ENCODE peak calls at places on chromosomes 5 and 9, in nine cellular contexts. One of them, this sample, is unnamed.

GRCh38 chr9:93950619-93951601 is 4.2 kb downstream of the BARX1 start:
- DNase-seq in cardiac muscle cell: no peak
- DNase-seq in A549: no peak
- DNase-seq in uterus: no peak
- DNase-seq in Peyer's patch: no peak
- DNase-seq in PC-9: no peak
- DNase-seq in fibroblast of pulmonary artery: no peak
- DNase-seq in brain microvascular endothelial cell: no peak
- DNase-seq in Panc1: no peak
- DNase-seq in this sample: no peak

GRCh38 chr5:91059409-91059808 is 323.7 kb downstream of the ARRDC3 start:
- DNase-seq in cardiac muscle cell: no peak
- DNase-seq in A549: no peak
- DNase-seq in uterus: no peak
- DNase-seq in Peyer's patch: no peak
- DNase-seq in PC-9: no peak
- DNase-seq in fibroblast of pulmonary artery: no peak
- DNase-seq in brain microvascular endothelial cell: no peak
- DNase-seq in Panc1: no peak
- DNase-seq in this sample: no peak

GRCh38 chr9:23829580-23830458 is 3.8 kb upstream of the ELAVL2 start:
- DNase-seq in cardiac muscle cell: peak
- DNase-seq in A549: no peak
- DNase-seq in uterus: no peak
- DNase-seq in Peyer's patch: no peak
- DNase-seq in PC-9: no peak
- DNase-seq in fibroblast of pulmonary artery: peak
- DNase-seq in brain microvascular endothelial cell: no peak
- DNase-seq in Panc1: no peak
- DNase-seq in this sample: peak

GRCh38 chr9:114163517-114163924 is 8.2 kb downstream of the COL27A1 start:
- DNase-seq in cardiac muscle cell: peak
- DNase-seq in A549: peak
- DNase-seq in uterus: no peak
- DNase-seq in Peyer's patch: no peak
- DNase-seq in PC-9: no peak
- DNase-seq in fibroblast of pulmonary artery: peak
- DNase-seq in brain microvascular endothelial cell: no peak
- DNase-seq in Panc1: no peak
- DNase-seq in this sample: no peak

GRCh38 chr9:138103824-138104206 is 226.2 kb downstream of the CACNA1B start:
- DNase-seq in cardiac muscle cell: no peak
- DNase-seq in A549: no peak
- DNase-seq in uterus: no peak
- DNase-seq in Peyer's patch: no peak
- DNase-seq in PC-9: no peak
- DNase-seq in fibroblast of pulmonary artery: no peak
- DNase-seq in brain microvascular endothelial cell: no peak
- DNase-seq in Panc1: no peak
- DNase-seq in this sample: no peak

GRCh38 chr5:57745029-57745428 is 262.4 kb upstream of the ACTBL2 start:
- DNase-seq in cardiac muscle cell: no peak
- DNase-seq in A549: no peak
- DNase-seq in uterus: no peak
- DNase-seq in Peyer's patch: no peak
- DNase-seq in PC-9: no peak
- DNase-seq in fibroblast of pulmonary artery: no peak
- DNase-seq in brain microvascular endothelial cell: no peak
- DNase-seq in Panc1: no peak
- DNase-seq in this sample: no peak

GRCh38 chr5:3309538-3309937 is 286.1 kb upstream of the IRX1 start:
- DNase-seq in cardiac muscle cell: no peak
- DNase-seq in A549: no peak
- DNase-seq in uterus: no peak
- DNase-seq in Peyer's patch: no peak
- DNase-seq in PC-9: no peak
- DNase-seq in fibroblast of pulmonary artery: no peak
- DNase-seq in brain microvascular endothelial cell: no peak
- DNase-seq in Panc1: no peak
- DNase-seq in this sample: no peak

GRCh38 chr9:111839387-111839786 is 44.6 kb upstream of the SHOC1 start:
- DNase-seq in cardiac muscle cell: peak
- DNase-seq in A549: no peak
- DNase-seq in uterus: peak
- DNase-seq in Peyer's patch: no peak
- DNase-seq in PC-9: no peak
- DNase-seq in fibroblast of pulmonary artery: peak
- DNase-seq in brain microvascular endothelial cell: peak
- DNase-seq in Panc1: no peak
- DNase-seq in this sample: no peak

GRCh38 chr9:127567898-127568617 is 44.0 kb upstream of the STXBP1 start:
- DNase-seq in cardiac muscle cell: peak
- DNase-seq in A549: no peak
- DNase-seq in uterus: no peak
- DNase-seq in Peyer's patch: peak
- DNase-seq in PC-9: no peak
- DNase-seq in fibroblast of pulmonary artery: no peak
- DNase-seq in brain microvascular endothelial cell: no peak
- DNase-seq in Panc1: no peak
- DNase-seq in this sample: no peak

GRCh38 chr5:103452666-103453065 is 109.9 kb downstream of the NUDT12 start:
- DNase-seq in cardiac muscle cell: no peak
- DNase-seq in A549: no peak
- DNase-seq in uterus: no peak
- DNase-seq in Peyer's patch: no peak
- DNase-seq in PC-9: no peak
- DNase-seq in fibroblast of pulmonary artery: peak
- DNase-seq in brain microvascular endothelial cell: peak
- DNase-seq in Panc1: no peak
- DNase-seq in this sample: no peak

GRCh38 chr5:135033026-135033861 is 784 bp downstream of the PITX1 start:
- DNase-seq in cardiac muscle cell: no peak
- DNase-seq in A549: peak
- DNase-seq in uterus: no peak
- DNase-seq in Peyer's patch: no peak
- DNase-seq in PC-9: no peak
- DNase-seq in fibroblast of pulmonary artery: peak
- DNase-seq in brain microvascular endothelial cell: no peak
- DNase-seq in Panc1: no peak
- DNase-seq in this sample: no peak

GRCh38 chr9:123686849-123687233 is 243.1 kb downstream of the DENND1A start:
- DNase-seq in cardiac muscle cell: no peak
- DNase-seq in A549: no peak
- DNase-seq in uterus: no peak
- DNase-seq in Peyer's patch: no peak
- DNase-seq in PC-9: no peak
- DNase-seq in fibroblast of pulmonary artery: no peak
- DNase-seq in brain microvascular endothelial cell: no peak
- DNase-seq in Panc1: no peak
- DNase-seq in this sample: no peak

GRCh38 chr9:20040991-20041606 is 252.3 kb upstream of the SLC24A2 start:
- DNase-seq in cardiac muscle cell: no peak
- DNase-seq in A549: no peak
- DNase-seq in uterus: no peak
- DNase-seq in Peyer's patch: no peak
- DNase-seq in PC-9: no peak
- DNase-seq in fibroblast of pulmonary artery: no peak
- DNase-seq in brain microvascular endothelial cell: no peak
- DNase-seq in Panc1: no peak
- DNase-seq in this sample: no peak

GRCh38 chr9:91865041-91865440 is 85.0 kb downstream of the ROR2 start:
- DNase-seq in cardiac muscle cell: no peak
- DNase-seq in A549: no peak
- DNase-seq in uterus: no peak
- DNase-seq in Peyer's patch: no peak
- DNase-seq in PC-9: no peak
- DNase-seq in fibroblast of pulmonary artery: no peak
- DNase-seq in brain microvascular endothelial cell: no peak
- DNase-seq in Panc1: no peak
- DNase-seq in this sample: no peak

GRCh38 chr5:130981663-130982062 is 183.4 kb downstream of the HINT1 start:
- DNase-seq in cardiac muscle cell: no peak
- DNase-seq in A549: no peak
- DNase-seq in uterus: no peak
- DNase-seq in Peyer's patch: no peak
- DNase-seq in PC-9: no peak
- DNase-seq in fibroblast of pulmonary artery: no peak
- DNase-seq in brain microvascular endothelial cell: no peak
- DNase-seq in Panc1: no peak
- DNase-seq in this sample: no peak

GRCh38 chr5:12636209-12636608 is 732.0 kb upstream of the CTNND2 start:
- DNase-seq in cardiac muscle cell: no peak
- DNase-seq in A549: no peak
- DNase-seq in uterus: no peak
- DNase-seq in Peyer's patch: no peak
- DNase-seq in PC-9: no peak
- DNase-seq in fibroblast of pulmonary artery: no peak
- DNase-seq in brain microvascular endothelial cell: no peak
- DNase-seq in Panc1: no peak
- DNase-seq in this sample: no peak

GRCh38 chr5:50667653-50668403 is 1.4 kb downstream of the PARP8 start:
- DNase-seq in cardiac muscle cell: peak
- DNase-seq in A549: no peak
- DNase-seq in uterus: peak
- DNase-seq in Peyer's patch: peak
- DNase-seq in PC-9: peak
- DNase-seq in fibroblast of pulmonary artery: peak
- DNase-seq in brain microvascular endothelial cell: peak
- DNase-seq in Panc1: no peak
- DNase-seq in this sample: no peak

GRCh38 chr9:98192503-98193335 is at the start of gene CORO2A:
- DNase-seq in cardiac muscle cell: peak
- DNase-seq in A549: peak
- DNase-seq in uterus: peak
- DNase-seq in Peyer's patch: peak
- DNase-seq in PC-9: peak
- DNase-seq in fibroblast of pulmonary artery: peak
- DNase-seq in brain microvascular endothelial cell: peak
- DNase-seq in Panc1: no peak
- DNase-seq in this sample: peak
- TF ChIP-seq CTCF in cardiac muscle cell: peak
- TF ChIP-seq CTCF in A549: peak
- TF ChIP-seq CTCF in uterus: no peak
- TF ChIP-seq CTCF in Peyer's patch: peak
- TF ChIP-seq CTCF in PC-9: peak
- TF ChIP-seq CTCF in fibroblast of pulmonary artery: peak
- TF ChIP-seq CTCF in brain microvascular endothelial cell: peak
- TF ChIP-seq CTCF in Panc1: no peak
- TF ChIP-seq CTCF in this sample: peak

DNA sequence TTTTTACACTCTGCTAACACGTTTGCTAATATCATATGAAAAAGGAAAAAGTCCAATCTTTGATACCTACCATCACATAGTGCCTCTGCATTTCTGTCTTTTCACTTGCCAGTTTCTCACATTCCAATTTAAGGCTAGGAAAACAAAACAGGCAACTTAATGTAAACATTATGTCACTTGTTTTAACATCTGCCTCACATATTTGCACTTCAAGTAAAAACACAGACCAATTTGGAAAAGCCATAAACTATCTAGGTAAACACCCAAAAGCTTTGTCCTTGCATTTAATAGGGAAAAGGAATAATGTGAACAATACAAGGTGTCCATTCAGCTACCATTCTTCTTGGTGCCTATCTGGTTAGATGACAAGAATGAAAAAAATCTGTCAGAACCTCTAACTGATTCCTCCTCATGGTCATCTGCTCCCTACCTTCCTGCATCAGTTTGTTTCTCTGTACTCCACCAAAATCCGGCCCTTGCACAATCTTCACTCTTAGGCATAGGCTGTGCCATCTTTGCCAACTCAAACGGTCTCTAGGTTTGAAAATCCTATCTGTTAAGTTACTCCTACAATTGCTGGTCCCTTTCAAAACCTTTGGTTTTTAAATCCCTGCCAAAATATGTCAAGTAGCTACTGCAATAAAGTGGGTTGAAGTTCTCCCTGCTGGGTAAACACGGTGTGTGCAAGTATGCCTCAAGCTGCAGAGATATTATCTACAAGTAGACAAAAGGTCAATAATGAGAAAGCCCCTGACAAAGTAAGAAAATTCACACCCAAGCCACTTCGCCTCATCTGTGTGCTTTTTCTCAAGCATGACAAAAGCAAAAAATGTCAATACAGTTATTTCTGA is 3.4 kb downstream of the TLE1 start:
- DNase-seq in cardiac muscle cell: peak
- DNase-seq in A549: peak
- DNase-seq in uterus: no peak
- DNase-seq in Peyer's patch: no peak
- DNase-seq in PC-9: peak
- DNase-seq in fibroblast of pulmonary artery: peak
- DNase-seq in brain microvascular endothelial cell: peak
- DNase-seq in Panc1: no peak
- DNase-seq in this sample: no peak
- H3K4me3 ChIP-seq in cardiac muscle cell: no peak
- H3K4me3 ChIP-seq in A549: peak
- H3K4me3 ChIP-seq in uterus: peak
- H3K4me3 ChIP-seq in Peyer's patch: peak
- H3K4me3 ChIP-seq in PC-9: peak
- H3K4me3 ChIP-seq in fibroblast of pulmonary artery: peak
- H3K4me3 ChIP-seq in brain microvascular endothelial cell: peak
- H3K4me3 ChIP-seq in Panc1: peak
- H3K4me3 ChIP-seq in this sample: peak

GRCh38 chr9:136949817-136950655 is 2.0 kb upstream of the LCN12 start:
- DNase-seq in cardiac muscle cell: peak
- DNase-seq in A549: peak
- DNase-seq in uterus: peak
- DNase-seq in Peyer's patch: peak
- DNase-seq in PC-9: peak
- DNase-seq in fibroblast of pulmonary artery: peak
- DNase-seq in brain microvascular endothelial cell: peak
- DNase-seq in Panc1: peak
- DNase-seq in this sample: peak
- TF ChIP-seq CTCF in cardiac muscle cell: no peak
- TF ChIP-seq CTCF in A549: no peak
- TF ChIP-seq CTCF in uterus: no peak
- TF ChIP-seq CTCF in Peyer's patch: peak
- TF ChIP-seq CTCF in PC-9: no peak
- TF ChIP-seq CTCF in fibroblast of pulmonary artery: no peak
- TF ChIP-seq CTCF in brain microvascular endothelial cell: no peak
- TF ChIP-seq CTCF in Panc1: no peak
- TF ChIP-seq CTCF in this sample: no peak

DNA sequence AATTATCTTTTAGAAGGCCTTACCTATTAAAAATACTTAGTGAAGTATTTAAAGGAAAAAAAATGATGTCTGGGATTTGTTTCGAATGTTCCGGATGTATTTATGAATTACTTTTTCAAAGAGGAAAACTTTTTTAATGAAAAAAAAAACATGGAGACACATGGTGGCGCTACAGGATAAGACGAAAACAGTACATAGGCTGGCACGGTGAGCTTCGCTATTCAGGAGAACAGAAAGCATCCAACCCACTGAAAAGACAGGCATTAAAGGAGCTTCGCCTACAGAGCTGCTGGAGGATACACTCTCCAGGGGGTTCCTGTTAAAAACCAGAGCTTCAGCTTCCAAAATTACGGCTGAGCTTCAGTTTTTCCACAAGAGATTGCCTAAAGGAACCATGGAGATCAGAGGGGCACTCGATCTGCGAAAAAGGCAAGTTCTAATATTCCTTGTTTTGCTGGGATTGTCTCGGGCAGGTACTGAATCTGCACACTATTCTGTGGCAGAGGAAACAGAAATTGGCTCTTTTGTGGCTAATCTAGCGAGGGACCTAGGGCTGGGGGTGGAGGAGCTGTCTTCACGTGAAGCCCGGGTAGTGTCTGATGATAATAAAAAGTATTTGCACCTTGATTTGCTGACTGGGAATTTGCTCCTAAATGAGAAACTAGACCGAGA is at the start of gene PCDHB14:
- DNase-seq in cardiac muscle cell: peak
- DNase-seq in A549: peak
- DNase-seq in uterus: no peak
- DNase-seq in Peyer's patch: no peak
- DNase-seq in PC-9: no peak
- DNase-seq in fibroblast of pulmonary artery: peak
- DNase-seq in brain microvascular endothelial cell: no peak
- DNase-seq in Panc1: peak
- DNase-seq in this sample: no peak
- H3K4me3 ChIP-seq in cardiac muscle cell: peak
- H3K4me3 ChIP-seq in A549: peak
- H3K4me3 ChIP-seq in uterus: peak
- H3K4me3 ChIP-seq in Peyer's patch: peak
- H3K4me3 ChIP-seq in PC-9: peak
- H3K4me3 ChIP-seq in fibroblast of pulmonary artery: peak
- H3K4me3 ChIP-seq in brain microvascular endothelial cell: no peak
- H3K4me3 ChIP-seq in Panc1: peak
- H3K4me3 ChIP-seq in this sample: peak

This sample was measured in astrocyte of the cerebellum.